ENCODE peak calls at places on chromosomes 16 and 17, in four cellular contexts. J, H, A and S are unnamed samples.

GRCh38 chr16:12496866-12497265 is 306.8 kb downstream of the CPPED1 start:
- DNase-seq in J (no peak), H (no peak), A (no peak), S (no peak)

GRCh38 chr17:4934173-4934979 is 2.3 kb downstream of the GP1BA start:
- DNase-seq in J (no peak), H (no peak), A (peak), S (peak)

GRCh38 chr16:64417711-64418227 is 704.1 kb downstream of the CDH11 start:
- DNase-seq in J (no peak), H (no peak), A (no peak), S (peak)

GRCh38 chr16:86138121-86138944 is 239.4 kb downstream of the IRF8 start:
- DNase-seq in J (no peak), H (no peak), A (peak), S (no peak)

GRCh38 chr17:15432807-15433547 is 34.4 kb downstream of the CDRT4 start:
- DNase-seq in J (no peak), H (no peak), A (peak), S (peak)

GRCh38 chr16:86067516-86067915 is 168.6 kb downstream of the IRF8 start:
- DNase-seq in J (no peak), H (no peak), A (no peak), S (no peak)

GRCh38 chr17:74900208-74900607 is 6.8 kb upstream of the FADS6 start:
- DNase-seq in J (no peak), H (no peak), A (no peak), S (no peak)

GRCh38 chr16:3038896-3039295 is 2.2 kb upstream of the BICDL2 start:
- DNase-seq in J (no peak), H (no peak), A (no peak), S (no peak)

GRCh38 chr17:75326587-75326955 is 37.3 kb upstream of the SLC25A19 start:
- DNase-seq in J (no peak), H (no peak), A (no peak), S (no peak)

GRCh38 chr16:76278976-76279375 is 1.8 kb downstream of the CNTNAP4 start:
- DNase-seq in J (no peak), H (no peak), A (peak), S (no peak)

GRCh38 chr16:18811925-18812324 is 10.6 kb upstream of the ARL6IP1 start:
- DNase-seq in J (no peak), H (no peak), A (no peak), S (no peak)

GRCh38 chr16:86578056-86578455 is 293 bp upstream of the FOXL1 start:
- DNase-seq in J (no peak), H (no peak), A (peak), S (peak)

GRCh38 chr16:10866196-10866976 is 10.6 kb upstream of the CIITA start:
- DNase-seq in J (no peak), H (no peak), A (no peak), S (no peak)

GRCh38 chr17:59869941-59870218 is 22.9 kb downstream of the TUBD1 start:
- DNase-seq in J (no peak), H (no peak), A (no peak), S (no peak)

GRCh38 chr16:2912330-2913199 is 834 bp downstream of the FLYWCH1 start:
- DNase-seq in J (no peak), H (no peak), A (peak), S (peak)

GRCh38 chr16:68370921-68371651 is 60.3 kb downstream of the PRMT7 start:
- DNase-seq in J (no peak), H (no peak), A (no peak), S (no peak)

GRCh38 chr17:49106366-49107210 is 26.0 kb upstream of the B4GALNT2 start:
- DNase-seq in J (no peak), H (no peak), A (peak), S (peak)

GRCh38 chr16:245105-245504 is 10.5 kb downstream of the FAM234A start:
- DNase-seq in J (no peak), H (no peak), A (no peak), S (no peak)

GRCh38 chr16:1677942-1678499 is at the start of gene JPT2:
- DNase-seq in J (peak), H (peak), A (peak), S (peak)
- H4K8ac ChIP-seq in J (no peak), H (peak), A (no peak), S (peak)

DNA sequence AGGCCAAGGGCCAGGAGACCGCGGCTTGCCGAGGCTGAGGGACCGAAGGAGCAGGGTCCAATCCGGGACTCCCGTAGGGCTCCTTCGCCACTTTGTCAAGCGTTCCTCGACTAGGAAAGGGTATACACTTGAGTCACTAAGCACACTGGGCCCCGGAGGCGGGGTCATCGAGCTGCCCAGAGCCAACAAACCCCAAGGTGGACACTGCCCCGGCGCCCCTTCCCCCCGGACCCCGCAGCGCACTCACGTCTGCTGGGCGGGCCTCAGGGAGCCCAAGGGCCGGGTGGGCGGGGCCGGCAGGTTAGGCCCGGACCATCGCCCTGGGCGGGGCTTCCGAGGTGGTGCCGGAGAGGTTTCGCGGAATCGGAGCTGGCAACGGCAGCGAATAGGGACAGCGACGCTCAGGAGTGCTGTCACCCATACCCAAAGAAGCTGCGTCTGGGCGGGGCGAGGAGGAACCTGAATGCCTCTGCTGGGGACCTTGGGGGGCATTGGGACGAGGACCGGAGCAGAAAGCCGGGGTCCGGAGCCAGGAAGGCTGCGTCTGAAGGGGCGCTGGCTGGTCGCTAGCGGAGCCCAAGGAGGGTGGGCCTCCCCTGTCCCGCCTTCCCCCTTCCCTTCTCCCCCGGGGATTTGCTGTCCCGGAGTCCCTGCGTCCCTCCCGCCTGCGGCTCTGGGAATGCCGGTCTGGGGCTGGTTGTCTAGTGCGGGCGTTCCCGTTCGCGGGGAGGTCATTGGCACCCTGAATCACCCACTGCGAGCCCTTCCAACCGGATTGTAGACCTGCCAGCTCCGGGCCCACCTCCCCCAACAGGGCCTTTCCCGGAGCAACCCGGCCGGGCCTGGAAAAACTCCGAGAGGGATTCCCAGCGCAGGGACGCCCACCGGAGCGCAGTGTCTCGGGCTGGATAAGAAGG is 118.2 kb upstream of the SMURF2 start:
- DNase-seq in J (no peak), H (no peak), A (peak), S (no peak)
- H4K8ac ChIP-seq in J (no peak), H (no peak), A (no peak), S (no peak)

GRCh38 chr17:50585893-50586292 is 25.4 kb downstream of the CACNA1G start:
- DNase-seq in J (no peak), H (no peak), A (no peak), S (no peak)
- H4K8ac ChIP-seq in J (peak), H (no peak), A (no peak), S (no peak)

GRCh38 chr16:4275861-4276260 is 3.0 kb upstream of the TFAP4 start:
- DNase-seq in J (no peak), H (no peak), A (no peak), S (no peak)

GRCh38 chr16:4270595-4270994 is 2.2 kb downstream of the TFAP4 start:
- DNase-seq in J (no peak), H (no peak), A (no peak), S (no peak)

GRCh38 chr16:4271176-4272113 is 1.4 kb downstream of the TFAP4 start:
- DNase-seq in J (peak), H (no peak), A (peak), S (peak)

GRCh38 chr16:4272114-4272954 is 489 bp downstream of the TFAP4 start:
- DNase-seq in J (peak), H (no peak), A (peak), S (no peak)

DNA sequence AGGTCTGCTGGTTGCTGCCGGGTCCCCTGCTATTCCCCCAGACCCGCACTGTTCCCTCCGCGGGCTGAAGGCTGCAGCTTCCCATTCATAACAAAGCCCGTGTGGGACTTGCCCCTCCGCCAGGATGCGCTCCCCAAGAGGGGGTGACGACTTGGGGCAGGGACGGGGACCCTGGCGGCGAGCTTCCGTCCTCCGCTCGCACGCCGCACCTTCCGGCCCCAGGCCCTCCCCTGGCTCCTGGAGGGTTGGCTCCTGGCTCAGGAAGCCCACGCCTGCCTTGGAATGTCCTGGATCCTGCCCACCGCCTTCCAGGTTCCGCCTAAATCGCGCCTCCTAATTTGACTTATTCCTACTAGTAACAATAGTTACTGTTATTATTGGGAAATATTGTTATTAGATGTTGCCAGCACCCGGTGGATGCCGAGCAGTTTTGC is 1.1 kb upstream of the TFAP4 start:
- DNase-seq in J (peak), H (no peak), A (peak), S (peak)
- H4K8ac ChIP-seq in J (no peak), H (peak), A (peak), S (no peak)

GRCh38 chr16:4383591-4384495 is 12.2 kb downstream of the VASN start:
- DNase-seq in J (no peak), H (no peak), A (no peak), S (no peak)

GRCh38 chr16:4380131-4381063 is 8.7 kb downstream of the VASN start:
- DNase-seq in J (no peak), H (no peak), A (no peak), S (no peak)

GRCh38 chr16:4381072-4381934 is 9.7 kb downstream of the VASN start:
- DNase-seq in J (no peak), H (no peak), A (no peak), S (no peak)

GRCh38 chr16:4382795-4383357 is 11.2 kb downstream of the VASN start:
- DNase-seq in J (no peak), H (no peak), A (no peak), S (no peak)

DNA sequence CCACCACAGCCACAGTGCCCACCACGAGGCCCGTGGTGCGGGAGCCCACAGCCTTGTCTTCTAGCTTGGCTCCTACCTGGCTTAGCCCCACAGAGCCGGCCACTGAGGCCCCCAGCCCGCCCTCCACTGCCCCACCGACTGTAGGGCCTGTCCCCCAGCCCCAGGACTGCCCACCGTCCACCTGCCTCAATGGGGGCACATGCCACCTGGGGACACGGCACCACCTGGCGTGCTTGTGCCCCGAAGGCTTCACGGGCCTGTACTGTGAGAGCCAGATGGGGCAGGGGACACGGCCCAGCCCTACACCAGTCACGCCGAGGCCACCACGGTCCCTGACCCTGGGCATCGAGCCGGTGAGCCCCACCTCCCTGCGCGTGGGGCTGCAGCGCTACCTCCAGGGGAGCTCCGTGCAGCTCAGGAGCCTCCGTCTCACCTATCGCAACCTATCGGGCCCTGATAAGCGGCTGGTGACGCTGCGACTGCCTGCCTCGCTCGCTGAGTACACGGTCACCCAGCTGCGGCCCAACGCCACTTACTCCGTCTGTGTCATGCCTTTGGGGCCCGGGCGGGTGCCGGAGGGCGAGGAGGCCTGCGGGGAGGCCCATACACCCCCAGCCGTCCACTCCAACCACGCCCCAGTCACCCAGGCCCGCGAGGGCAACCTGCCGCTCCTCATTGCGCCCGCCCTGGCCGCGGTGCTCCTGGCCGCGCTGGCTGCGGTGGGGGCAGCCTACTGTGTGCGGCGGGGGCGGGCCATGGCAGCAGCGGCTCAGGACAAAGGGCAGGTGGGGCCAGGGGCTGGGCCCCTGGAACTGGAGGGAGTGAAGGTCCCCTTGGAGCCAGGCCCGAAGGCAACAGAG is 10.5 kb downstream of the VASN start:
- DNase-seq in J (no peak), H (no peak), A (no peak), S (no peak)
- H4K8ac ChIP-seq in J (no peak), H (no peak), A (no peak), S (no peak)

DNA sequence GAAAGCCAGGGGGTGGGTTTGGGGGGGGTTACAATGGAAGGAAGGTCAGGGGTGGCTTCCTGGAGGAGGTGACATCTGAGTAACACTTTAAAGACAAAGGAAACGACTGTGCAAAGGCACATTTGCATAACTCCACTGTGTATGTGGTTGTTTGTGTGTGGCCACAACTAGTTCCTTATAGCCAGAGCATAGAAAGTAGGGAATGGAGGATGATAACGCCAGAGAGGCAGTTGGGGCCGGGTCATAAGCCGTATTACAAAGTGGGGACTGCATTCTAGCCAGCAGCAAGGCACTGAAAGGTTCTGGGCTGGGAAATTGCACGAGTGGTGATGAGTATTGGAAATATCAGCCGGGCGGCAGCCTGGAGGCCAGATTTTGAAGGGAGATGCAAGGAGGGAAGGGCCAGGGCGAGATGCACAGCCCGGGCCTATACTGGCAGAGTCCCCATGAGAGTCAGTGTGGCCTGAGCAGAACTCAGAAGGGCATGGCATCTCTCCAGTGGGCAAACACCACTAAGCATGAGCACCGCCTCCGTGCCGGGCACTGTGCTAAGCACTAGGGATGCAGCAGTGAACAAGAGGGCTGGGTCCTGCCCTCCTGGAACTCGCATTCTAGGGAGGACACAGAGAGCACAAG is 33.6 kb downstream of the TK2 start:
- DNase-seq in J (no peak), H (no peak), A (no peak), S (no peak)
- H4K8ac ChIP-seq in J (no peak), H (no peak), A (no peak), S (peak)

GRCh38 chr17:27349540-27350021 is 55.7 kb downstream of the WSB1 start:
- DNase-seq in J (no peak), H (no peak), A (peak), S (no peak)
- H4K8ac ChIP-seq in J (no peak), H (peak), A (no peak), S (no peak)